ENCODE peak calls at places on chromosomes 4 and X, in ten cellular contexts. P is globus pallidus; B is EL; T is COR-L47; C is midbrain; H is colonic mucosa; F is DMS53; U is Right ventricle myocardium superior; Q is stimulated activated CD8-positive, alpha-beta memory T cell treated with anti-CD3 and anti-CD28 coated beads, Interleukin-2, amount 100 ng/mL, for 48 hours; N is activated naive CD8-positive, alpha-beta T cell treated with anti-CD3 and anti-CD28 coated beads for 36 hours. J is an unnamed sample.

GRCh38 chrX:69291111-69291510 is 125.9 kb upstream of the PJA1 start:
- DNase-seq in B (no peak), T (no peak), N (no peak), C (no peak), U (no peak), F (no peak), H (no peak), Q (no peak), P (no peak), J (no peak)

GRCh38 chr4:136637071-136637777 is 895.1 kb downstream of the PCDH18 start:
- DNase-seq in C (no peak), F (peak), U (no peak), B (peak), N (no peak), P (peak), Q (no peak), T (no peak), H (no peak), J (peak)

GRCh38 chr4:3521621-3522325 is 10.4 kb downstream of the LRPAP1 start:
- DNase-seq in H (no peak), P (no peak), C (no peak), U (no peak), Q (no peak), F (no peak), T (no peak), B (no peak), N (no peak), J (no peak)

GRCh38 chr4:41177016-41177415 is 37.3 kb downstream of the APBB2 start:
- DNase-seq in H (no peak), Q (no peak), P (no peak), T (no peak), U (no peak), C (peak), B (peak), N (no peak), F (no peak), J (no peak)

GRCh38 chrX:154696328-154697045 is 43.1 kb upstream of the CTAG2 start:
- DNase-seq in Q (no peak), U (no peak), C (no peak), N (no peak), F (no peak), P (no peak), T (no peak), B (peak), H (no peak), J (no peak)

GRCh38 chr4:58301384-58301783 is 1191.2 kb upstream of the IGFBP7 start:
- DNase-seq in H (no peak), T (no peak), C (no peak), Q (no peak), P (no peak), U (no peak), N (no peak), F (peak), B (no peak), J (peak)

GRCh38 chrX:15883540-15883863 is 28.9 kb upstream of the AP1S2 start:
- DNase-seq in Q (no peak), B (no peak), N (no peak), C (no peak), P (no peak), F (no peak), U (no peak), H (no peak), T (no peak), J (no peak)

GRCh38 chrX:95382799-95383198 is 1301.8 kb upstream of the DIAPH2 start:
- DNase-seq in P (no peak), B (no peak), C (no peak), N (no peak), Q (no peak), H (no peak), T (no peak), U (no peak), F (peak), J (no peak)

GRCh38 chr4:137430171-137430570 is 102.1 kb downstream of the PCDH18 start:
- DNase-seq in H (no peak), C (no peak), N (no peak), F (no peak), Q (no peak), B (no peak), T (no peak), U (no peak), P (no peak), J (no peak)

GRCh38 chr4:2341261-2341841 is 77.1 kb downstream of the ZFYVE28 start:
- DNase-seq in P (no peak), C (no peak), T (no peak), U (peak), F (no peak), Q (no peak), N (no peak), B (no peak), H (peak), J (no peak)